ENCODE peak calls at places on chromosomes 3 and 15, in nine cellular contexts. R, O, X, D, S, Q, G, J and U are unnamed samples.

GRCh38 chr3:35639251-35640185 is at the start of gene ARPP21:
- DNase-seq in J (peak; percentile 26), Q (peak; percentile 28), X (no peak), O (no peak), R (no peak), S (no peak), G (peak; percentile 27), D (no peak), U (peak; percentile 41)

GRCh38 chr3:171064461-171064860 is 37.9 kb upstream of the SLC2A2 start:
- DNase-seq in O (peak; percentile 69), J (no peak), Q (no peak), G (no peak), D (no peak), X (peak; percentile 18), S (no peak), R (no peak), U (peak; percentile 36)

GRCh38 chr3:122679467-122680291 is 960 bp upstream of the PARP14 start:
- DNase-seq in R (no peak), D (no peak), O (peak; percentile 82), X (peak; percentile 42), Q (no peak), J (no peak), G (peak; percentile 42), S (no peak), U (peak; percentile 60)

GRCh38 chr3:51799879-51800757 is 21.1 kb upstream of the IQCF6 start:
- DNase-seq in O (peak; percentile 58), J (peak; percentile 17), G (peak; percentile 45), R (peak; percentile 70), S (no peak), D (peak; percentile 66), X (peak; percentile 66), Q (peak; percentile 45), U (peak; percentile 32)

GRCh38 chr3:18410205-18410604 is 14.9 kb downstream of the SATB1 start:
- DNase-seq in O (no peak), Q (no peak), R (no peak), G (no peak), S (no peak), X (no peak), D (no peak), J (no peak), U (no peak)

GRCh38 chr15:69760890-69761568 is 308.4 kb downstream of the RPLP1 start:
- DNase-seq in O (peak; percentile 99), X (peak; percentile 98), J (no peak), G (peak; percentile 75), S (no peak), D (peak; percentile 92), R (peak; percentile 98), Q (no peak), U (peak; percentile 97)

GRCh38 chr15:62445244-62445643 is 280.2 kb upstream of the C2CD4B start:
- DNase-seq in G (no peak), D (no peak), J (no peak), Q (no peak), O (peak; percentile 25), X (peak; percentile 26), S (no peak), R (no peak), U (no peak)

GRCh38 chr15:77034620-77035467 is 36.1 kb downstream of the TSPAN3 start:
- DNase-seq in X (no peak), R (no peak), J (no peak), Q (peak; percentile 47), O (no peak), S (no peak), D (no peak), G (peak; percentile 25), U (no peak)

GRCh38 chr3:71905426-71905825 is 120.5 kb upstream of the PROK2 start:
- DNase-seq in O (no peak), J (no peak), X (no peak), S (no peak), G (no peak), D (no peak), Q (no peak), R (no peak), U (no peak)

GRCh38 chr3:128073185-128073725 is 21.0 kb downstream of the SEC61A1 start:
- DNase-seq in S (no peak), G (no peak), D (no peak), J (no peak), R (no peak), O (no peak), Q (no peak), X (no peak), U (no peak)

GRCh38 chr3:10933958-10934481 is 58.5 kb upstream of the SLC6A1 start:
- DNase-seq in Q (no peak), J (no peak), G (no peak), S (no peak), X (peak; percentile 80), R (no peak), O (peak; percentile 60), D (peak; percentile 62), U (peak; percentile 66)

GRCh38 chr3:67215690-67216089 is 217.6 kb downstream of the KBTBD8 start:
- DNase-seq in S (no peak), Q (no peak), R (no peak), G (no peak), D (no peak), J (no peak), O (no peak), X (no peak), U (no peak)

GRCh38 chr15:80697316-80697715 is 2.2 kb downstream of the ABHD17C start:
- DNase-seq in Q (no peak), G (no peak), O (no peak), R (no peak), D (no peak), X (no peak), S (no peak), J (no peak), U (no peak)

GRCh38 chr3:113741086-113741485 is 5.0 kb downstream of the NAA50 start:
- DNase-seq in J (no peak), O (no peak), Q (no peak), X (no peak), R (no peak), S (no peak), G (no peak), D (no peak), U (no peak)

GRCh38 chr3:152684279-152684678 is 150.7 kb upstream of the P2RY1 start:
- DNase-seq in D (no peak), J (no peak), X (no peak), S (no peak), Q (no peak), O (no peak), R (no peak), G (no peak), U (no peak)